ENCODE peak calls at places on chromosomes 2 and 18, in nine cellular contexts. F is PC-3; L is AG04450; B is hepatocyte; C is OCI-LY7; O is effector memory CD4-positive, alpha-beta T cell; A is transverse colon; I is adrenal gland; X is Peyer's patch. J is an unnamed sample.

GRCh38 chr2:181787310-181788048 is 104.1 kb upstream of the ITPRID2 start:
- DNase-seq in F (no peak), L (no peak), B (no peak), C (no peak), O (no peak), A (no peak), I (no peak), X (no peak), J (no peak)

GRCh38 chr2:172395503-172395902 is 31.9 kb upstream of the ITGA6 start:
- DNase-seq in F (peak), L (no peak), B (no peak), C (no peak), O (no peak), A (no peak), I (no peak), X (no peak), J (no peak)

GRCh38 chr18:78496095-78496494 is 483.5 kb upstream of the SALL3 start:
- DNase-seq in F (no peak), L (no peak), B (peak), C (no peak), O (no peak), A (no peak), I (no peak), X (no peak), J (no peak)

GRCh38 chr2:121193185-121193584 is 91.8 kb downstream of the TFCP2L1 start:
- DNase-seq in F (no peak), L (no peak), B (no peak), C (no peak), O (no peak), A (no peak), I (no peak), X (no peak), J (no peak)

GRCh38 chr2:10835052-10835970 is 22.7 kb upstream of the PDIA6 start:
- DNase-seq in F (peak), L (no peak), B (peak), C (peak), O (peak), A (peak), I (peak), X (peak), J (peak)

GRCh38 chr2:28155627-28156026 is 237.0 kb upstream of the FOSL2 start:
- DNase-seq in F (peak), L (no peak), B (peak), C (peak), O (no peak), A (no peak), I (no peak), X (peak), J (no peak)

GRCh38 chr2:100060875-100061274 is 81.5 kb downstream of the AFF3 start:
- DNase-seq in F (no peak), L (no peak), B (no peak), C (no peak), O (no peak), A (no peak), I (no peak), X (no peak), J (no peak)

GRCh38 chr2:71646028-71646427 is 192.7 kb downstream of the DYSF start:
- DNase-seq in F (peak), L (no peak), B (no peak), C (no peak), O (no peak), A (no peak), I (peak), X (no peak), J (no peak)

GRCh38 chr18:55695091-55695490 is 107.1 kb upstream of the TCF4 start:
- DNase-seq in F (no peak), L (no peak), B (no peak), C (no peak), O (no peak), A (no peak), I (no peak), X (no peak), J (no peak)

GRCh38 chr2:85712849-85713612 is 18.9 kb downstream of the GNLY start:
- DNase-seq in F (peak), L (no peak), B (peak), C (no peak), O (no peak), A (peak), I (peak), X (no peak), J (no peak)

GRCh38 chr18:576924-577323 is 3.3 kb upstream of the CETN1 start:
- DNase-seq in F (no peak), L (no peak), B (no peak), C (no peak), O (no peak), A (no peak), I (no peak), X (no peak), J (no peak)

GRCh38 chr18:580154-580553 is at the start of gene CETN1:
- DNase-seq in F (no peak), L (no peak), B (no peak), C (no peak), O (no peak), A (no peak), I (no peak), X (no peak), J (no peak)

GRCh38 chr18:582465-582864 is 2.3 kb downstream of the CETN1 start:
- DNase-seq in F (no peak), L (no peak), B (no peak), C (no peak), O (no peak), A (no peak), I (no peak), X (no peak), J (no peak)

GRCh38 chr18:577606-578005 is 2.6 kb upstream of the CETN1 start:
- DNase-seq in F (no peak), L (no peak), B (no peak), C (no peak), O (no peak), A (no peak), I (no peak), X (no peak), J (peak)

GRCh38 chr18:581106-581505 is 926 bp downstream of the CETN1 start:
- DNase-seq in F (no peak), L (no peak), B (no peak), C (no peak), O (no peak), A (no peak), I (no peak), X (no peak), J (peak)
- H3K27ac ChIP-seq in F (no peak), L (no peak), B (no peak), C (no peak), O (no peak), A (no peak), I (no peak), X (no peak), J (peak)

GRCh38 chr2:178523596-178524134 is 43.4 kb downstream of the PLEKHA3 start:
- DNase-seq in F (no peak), L (no peak), B (peak), C (no peak), O (no peak), A (no peak), I (no peak), X (no peak), J (no peak)
- H3K27ac ChIP-seq in F (no peak), L (peak), B (peak), C (no peak), O (peak), A (peak), I (peak), X (peak), J (no peak)

GRCh38 chr2:217937446-217937845 is 65.3 kb downstream of the TNS1 start:
- DNase-seq in F (no peak), L (no peak), B (no peak), C (no peak), O (no peak), A (no peak), I (peak), X (no peak), J (no peak)
- H3K27ac ChIP-seq in F (no peak), L (peak), B (peak), C (no peak), O (no peak), A (peak), I (peak), X (peak), J (peak)

GRCh38 chr2:237629188-237629534 is 1.8 kb downstream of the LRRFIP1 start:
- DNase-seq in F (no peak), L (no peak), B (no peak), C (no peak), O (no peak), A (no peak), I (no peak), X (no peak), J (no peak)

GRCh38 chr2:237626813-237627451 is 455 bp upstream of the LRRFIP1 start:
- DNase-seq in F (no peak), L (no peak), B (no peak), C (no peak), O (no peak), A (peak), I (peak), X (no peak), J (no peak)

GRCh38 chr2:237628482-237629187 is 1.2 kb downstream of the LRRFIP1 start:
- DNase-seq in F (no peak), L (no peak), B (no peak), C (no peak), O (no peak), A (no peak), I (no peak), X (no peak), J (no peak)

GRCh38 chr2:237625777-237626176 is 1.6 kb upstream of the LRRFIP1 start:
- DNase-seq in F (no peak), L (no peak), B (no peak), C (peak), O (no peak), A (no peak), I (no peak), X (no peak), J (no peak)

DNA sequence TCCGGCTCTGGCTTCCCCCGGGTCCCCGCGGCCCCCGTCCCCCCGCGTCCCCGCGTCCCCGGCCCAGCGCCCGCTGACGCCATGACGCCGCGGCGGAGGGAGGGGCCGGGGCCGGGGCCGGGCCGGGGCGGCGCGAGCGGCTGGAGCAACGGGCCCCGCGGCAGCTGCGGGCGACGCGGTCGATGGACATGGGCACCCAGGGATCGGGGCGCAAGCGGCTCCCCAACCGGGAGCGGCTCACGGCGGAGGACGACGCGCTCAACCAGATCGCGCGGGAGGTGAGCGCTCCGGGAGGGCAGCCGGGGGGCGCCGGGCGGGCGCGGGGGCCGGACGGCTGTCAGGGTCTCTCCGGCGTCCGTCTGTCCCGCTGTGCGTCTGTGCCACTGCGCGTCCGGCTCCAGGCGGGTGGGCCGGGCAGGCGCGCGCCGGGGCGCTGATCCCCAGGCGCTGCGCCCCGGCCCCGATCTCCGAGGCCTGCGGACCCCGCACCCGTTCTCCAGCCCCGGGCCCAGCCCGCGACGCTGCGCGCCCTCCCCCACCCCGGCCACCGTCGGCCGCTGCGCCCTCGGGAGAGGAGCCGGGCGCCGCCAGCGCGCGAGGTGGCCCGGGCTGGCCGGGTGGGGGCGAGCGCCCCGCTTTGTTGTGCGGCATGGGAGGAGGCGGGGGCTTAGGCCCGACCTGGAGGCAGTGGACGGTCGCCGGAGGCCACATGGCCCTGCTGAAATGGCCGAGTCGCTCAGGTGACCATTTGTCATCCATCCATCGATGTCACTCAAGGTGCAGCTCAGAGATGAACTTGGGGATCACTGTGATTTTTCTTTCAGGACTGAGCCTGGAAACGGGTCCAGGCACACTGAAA is at the start of gene LRRFIP1:
- DNase-seq in F (peak), L (no peak), B (peak), C (no peak), O (no peak), A (peak), I (peak), X (no peak), J (peak)
- H3K27ac ChIP-seq in F (no peak), L (no peak), B (no peak), C (no peak), O (no peak), A (peak), I (peak), X (peak), J (peak)

GRCh38 chr2:108570416-108570815 is 36.1 kb downstream of the LIMS1 start:
- DNase-seq in F (peak), L (no peak), B (peak), C (no peak), O (no peak), A (no peak), I (no peak), X (no peak), J (peak)
- H3K27ac ChIP-seq in F (peak), L (peak), B (peak), C (no peak), O (no peak), A (peak), I (no peak), X (no peak), J (peak)

DNA sequence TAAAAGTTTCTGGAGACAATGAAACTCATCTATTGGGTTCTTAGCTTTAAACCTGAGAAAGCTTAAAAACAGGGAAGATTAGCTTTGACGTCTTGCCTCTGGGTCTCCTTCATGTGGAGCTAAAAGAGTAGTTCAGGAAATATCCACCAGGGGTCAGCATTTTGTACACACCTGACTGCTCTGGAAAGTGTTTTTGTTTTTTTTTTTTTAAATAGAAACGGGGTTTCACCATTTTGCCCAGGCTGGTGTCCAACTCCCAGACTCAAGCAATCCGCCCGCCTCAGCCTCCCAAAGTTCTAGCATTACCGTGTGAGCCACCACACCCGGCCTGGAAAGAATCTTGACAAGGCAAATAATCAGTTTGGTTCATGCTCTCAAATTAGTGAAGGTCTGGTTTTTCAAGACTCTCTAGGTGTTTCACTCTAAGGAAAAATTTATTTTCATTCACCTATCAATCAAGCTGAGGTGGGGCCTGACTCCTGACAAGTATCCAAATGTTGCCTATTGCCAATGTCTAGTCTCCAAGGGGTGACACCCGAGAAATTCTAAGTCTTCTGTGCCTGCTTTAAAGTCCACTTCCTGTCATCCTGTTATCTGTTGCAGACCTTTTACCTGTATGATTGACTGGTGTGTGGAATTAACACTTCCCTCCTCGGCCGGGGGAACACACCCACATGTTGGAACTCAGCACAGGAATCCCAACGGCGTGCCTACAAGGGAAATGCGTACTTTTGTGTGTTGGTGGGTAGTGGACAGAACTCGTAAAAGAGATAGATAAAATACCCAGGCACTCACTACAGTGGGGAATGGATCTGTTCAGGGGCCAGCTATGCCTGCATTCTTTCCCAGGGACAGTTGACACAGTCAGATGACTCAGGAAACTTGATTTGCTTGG is 11.3 kb downstream of the IL1RN start:
- DNase-seq in F (peak), L (peak), B (peak), C (peak), O (no peak), A (no peak), I (peak), X (peak), J (peak)
- H3K27ac ChIP-seq in F (peak), L (no peak), B (peak), C (no peak), O (no peak), A (no peak), I (no peak), X (peak), J (no peak)

GRCh38 chr18:21636769-21637168 is 24.7 kb downstream of the SNRPD1 start:
- DNase-seq in F (peak), L (no peak), B (no peak), C (no peak), O (no peak), A (no peak), I (no peak), X (no peak), J (no peak)
- H3K27ac ChIP-seq in F (peak), L (no peak), B (no peak), C (no peak), O (no peak), A (no peak), I (no peak), X (no peak), J (no peak)

GRCh38 chr2:188316354-188316753 is 24.7 kb downstream of the GULP1 start:
- DNase-seq in F (no peak), L (no peak), B (no peak), C (no peak), O (no peak), A (no peak), I (no peak), X (no peak), J (no peak)
- H3K27ac ChIP-seq in F (peak), L (no peak), B (no peak), C (no peak), O (no peak), A (no peak), I (no peak), X (no peak), J (no peak)

GRCh38 chr18:2883137-2883671 is 36.4 kb downstream of the EMILIN2 start:
- DNase-seq in F (no peak), L (no peak), B (no peak), C (peak), O (peak), A (peak), I (no peak), X (peak), J (peak)

GRCh38 chr18:2881490-2882195 is 34.8 kb downstream of the EMILIN2 start:
- DNase-seq in F (no peak), L (peak), B (no peak), C (peak), O (no peak), A (peak), I (no peak), X (peak), J (no peak)

GRCh38 chr18:2880473-2880872 is 33.7 kb downstream of the EMILIN2 start:
- DNase-seq in F (no peak), L (no peak), B (no peak), C (no peak), O (no peak), A (no peak), I (no peak), X (no peak), J (no peak)

GRCh38 chr18:2882201-2882600 is 35.4 kb downstream of the EMILIN2 start:
- DNase-seq in F (no peak), L (no peak), B (no peak), C (no peak), O (no peak), A (no peak), I (no peak), X (no peak), J (no peak)

GRCh38 chr18:2881088-2881487 is 34.3 kb downstream of the EMILIN2 start:
- DNase-seq in F (no peak), L (no peak), B (no peak), C (no peak), O (no peak), A (no peak), I (no peak), X (no peak), J (no peak)
- H3K27ac ChIP-seq in F (no peak), L (peak), B (no peak), C (no peak), O (no peak), A (peak), I (no peak), X (peak), J (no peak)

J was measured in SJSA1.